ENCODE peak calls at places on chromosomes 13 and 19, in six cellular contexts. X is pancreas; D is Peyer's patch; U is CD8-positive, alpha-beta memory T cell; S is mammary epithelial cell; H is psoas muscle. L is an unnamed sample.
A peak's percentile ranks its signal among the peaks of the same experiment; 100 is the strongest.

GRCh38 chr13:102854675-102855074 is 8.8 kb downstream of the ERCC5 start:
- DNase-seq in X (no peak), D (no peak), U (no peak), S (no peak), H (no peak), L (no peak)

GRCh38 chr19:33301011-33301899 is 1.1 kb downstream of the CEBPA start:
- DNase-seq in X (no peak), D (peak; percentile 64), U (no peak), S (no peak), H (peak; percentile 50), L (no peak)

GRCh38 chr13:84137292-84137691 is 255.0 kb upstream of the SLITRK1 start:
- DNase-seq in X (no peak), D (no peak), U (peak; percentile 56), S (peak; percentile 29), H (no peak), L (no peak)

GRCh38 chr13:112711528-112712265 is 21.9 kb downstream of the ATP11A start:
- DNase-seq in X (peak; percentile 78), D (peak; percentile 81), U (no peak), S (peak; percentile 89), H (peak; percentile 83), L (peak; percentile 74)

GRCh38 chr19:43570174-43570791 is 5.0 kb downstream of the XRCC1 start:
- DNase-seq in X (no peak), D (no peak), U (no peak), S (peak; percentile 87), H (no peak), L (no peak)

GRCh38 chr13:112069063-112069726 is 2.2 kb downstream of the SOX1 start:
- DNase-seq in X (no peak), D (no peak), U (no peak), S (no peak), H (no peak), L (no peak)

GRCh38 chr13:46113596-46113995 is 8.8 kb upstream of the CPB2 start:
- DNase-seq in X (no peak), D (no peak), U (no peak), S (peak; percentile 17), H (no peak), L (no peak)

GRCh38 chr13:102289606-102290005 is 112.2 kb downstream of the FGF14 start:
- DNase-seq in X (no peak), D (no peak), U (no peak), S (peak; percentile 41), H (no peak), L (no peak)

GRCh38 chr19:18939922-18940775 is 868 bp downstream of the HOMER3 start:
- DNase-seq in X (peak; percentile 46), D (peak; percentile 59), U (no peak), S (peak; percentile 65), H (peak; percentile 76), L (no peak)

GRCh38 chr19:1611353-1611752 is 6.1 kb upstream of the UQCR11 start:
- DNase-seq in X (no peak), D (no peak), U (no peak), S (no peak), H (no peak), L (no peak)

GRCh38 chr19:23822735-23823134 is 64.0 kb upstream of the ZNF681 start:
- DNase-seq in X (no peak), D (no peak), U (no peak), S (peak; percentile 21), H (no peak), L (no peak)

GRCh38 chr13:97528518-97528917 is 94.5 kb downstream of the RAP2A start:
- DNase-seq in X (no peak), D (no peak), U (no peak), S (no peak), H (no peak), L (no peak)

GRCh38 chr19:44803442-44804428 is 5.2 kb upstream of the BCAM start:
- DNase-seq in X (no peak), D (no peak), U (no peak), S (no peak), H (no peak), L (peak; percentile 84)

GRCh38 chr13:102911336-102911735 is 65.5 kb downstream of the ERCC5 start:
- DNase-seq in X (no peak), D (no peak), U (no peak), S (peak; percentile 99), H (no peak), L (no peak)

GRCh38 chr19:5559804-5560133 is 8.0 kb downstream of the TINCR start:
- DNase-seq in X (no peak), D (no peak), U (no peak), S (no peak), H (no peak), L (no peak)

GRCh38 chr13:19586904-19587634 is 25.7 kb upstream of the TPTE2 start:
- DNase-seq in X (no peak), D (no peak), U (peak; percentile 67), S (no peak), H (peak; percentile 29), L (no peak)

GRCh38 chr13:66076417-66076816 is 1153.7 kb downstream of the PCDH9 start:
- DNase-seq in X (no peak), D (no peak), U (no peak), S (no peak), H (no peak), L (no peak)

GRCh38 chr13:110984798-110985197 is 69.9 kb upstream of the ANKRD10 start:
- DNase-seq in X (no peak), D (no peak), U (no peak), S (no peak), H (no peak), L (no peak)

GRCh38 chr13:95404141-95404882 is 103.1 kb upstream of the ABCC4 start:
- DNase-seq in X (peak; percentile 87), D (peak; percentile 85), U (peak; percentile 58), S (peak; percentile 55), H (peak; percentile 76), L (peak; percentile 78)

GRCh38 chr19:8233370-8233769 is 24.2 kb downstream of the CERS4 start:
- DNase-seq in X (no peak), D (no peak), U (no peak), S (no peak), H (no peak), L (no peak)

GRCh38 chr19:32165176-32165575 is 180.2 kb upstream of the ZNF507 start:
- DNase-seq in X (no peak), D (no peak), U (no peak), S (no peak), H (no peak), L (no peak)

GRCh38 chr13:67155898-67156717 is 74.0 kb downstream of the PCDH9 start:
- DNase-seq in X (no peak), D (no peak), U (no peak), S (no peak), H (no peak), L (no peak)

GRCh38 chr19:56393119-56394012 is at the start of gene ZNF582:
- DNase-seq in X (peak; percentile 90), D (peak; percentile 89), U (peak; percentile 85), S (peak; percentile 90), H (peak; percentile 94), L (peak; percentile 91)

GRCh38 chr13:19967619-19968018 is 9.1 kb downstream of the ZMYM2 start:
- DNase-seq in X (no peak), D (no peak), U (no peak), S (no peak), H (no peak), L (no peak)

GRCh38 chr13:50187352-50188029 is 172.2 kb downstream of the KCNRG start:
- DNase-seq in X (no peak), D (no peak), U (no peak), S (no peak), H (no peak), L (no peak)

GRCh38 chr19:41958367-41959055 is 610 bp downstream of the RABAC1 start:
- DNase-seq in X (peak; percentile 88), D (peak; percentile 96), U (peak; percentile 78), S (peak; percentile 73), H (peak; percentile 80), L (peak; percentile 87)

GRCh38 chr13:40269086-40269485 is 397.4 kb downstream of the FOXO1 start:
- DNase-seq in X (no peak), D (no peak), U (no peak), S (no peak), H (peak; percentile 35), L (no peak)

GRCh38 chr13:111353508-111353907 is 33.1 kb downstream of the TEX29 start:
- DNase-seq in X (no peak), D (no peak), U (no peak), S (no peak), H (no peak), L (no peak)

GRCh38 chr19:21197589-21198295 is 55.9 kb downstream of the ZNF431 start:
- DNase-seq in X (no peak), D (no peak), U (no peak), S (no peak), H (no peak), L (no peak)
- H3K4me1 ChIP-seq in X (no peaks in the 10 kb centered on the region), D (no peaks in the 10 kb centered on the region), U (no peaks in the 10 kb centered on the region), S (no peaks in the 10 kb centered on the region), H (no peaks in the 10 kb centered on the region), L (no peaks in the 10 kb centered on the region)

GRCh38 chr19:40714519-40715299 is 2.0 kb downstream of the COQ8B start:
- DNase-seq in X (peak; percentile 93), D (peak; percentile 96), U (peak; percentile 91), S (peak; percentile 89), H (peak; percentile 94), L (peak; percentile 91)
- H3K4me1 ChIP-seq in X (peaks cover 7% of the 10 kb centered on the region), D (peaks cover 6% of the 10 kb centered on the region), U (peaks cover 47% of the 10 kb centered on the region), S (peaks cover 15% of the 10 kb centered on the region), H (peaks cover 21% of the 10 kb centered on the region), L (no peaks in the 10 kb centered on the region)

GRCh38 chr13:114067381-114067885 is 65.0 kb downstream of the RASA3 start:
- DNase-seq in X (no peak), D (peak; percentile 25), U (no peak), S (peak; percentile 40), H (no peak), L (no peak)
- H3K4me1 ChIP-seq in X (peaks cover 10% of the 10 kb centered on the region), D (peaks cover 41% of the 10 kb centered on the region), U (peaks cover 59% of the 10 kb centered on the region), S (peaks cover 37% of the 10 kb centered on the region), H (peaks cover 57% of the 10 kb centered on the region), L (peaks cover 18% of the 10 kb centered on the region)

GRCh38 chr19:11325544-11325943 is 13.9 kb downstream of the RAB3D start:
- DNase-seq in X (no peak), D (no peak), U (no peak), S (no peak), H (no peak), L (no peak)

GRCh38 chr19:11324748-11325389 is 14.6 kb downstream of the RAB3D start:
- DNase-seq in X (no peak), D (no peak), U (no peak), S (no peak), H (no peak), L (no peak)

GRCh38 chr19:11322269-11323024 is 17.0 kb downstream of the RAB3D start:
- DNase-seq in X (no peak), D (no peak), U (no peak), S (no peak), H (no peak), L (no peak)

GRCh38 chr19:11323601-11324078 is 15.8 kb downstream of the RAB3D start:
- DNase-seq in X (no peak), D (no peak), U (no peak), S (no peak), H (no peak), L (no peak)

DNA sequence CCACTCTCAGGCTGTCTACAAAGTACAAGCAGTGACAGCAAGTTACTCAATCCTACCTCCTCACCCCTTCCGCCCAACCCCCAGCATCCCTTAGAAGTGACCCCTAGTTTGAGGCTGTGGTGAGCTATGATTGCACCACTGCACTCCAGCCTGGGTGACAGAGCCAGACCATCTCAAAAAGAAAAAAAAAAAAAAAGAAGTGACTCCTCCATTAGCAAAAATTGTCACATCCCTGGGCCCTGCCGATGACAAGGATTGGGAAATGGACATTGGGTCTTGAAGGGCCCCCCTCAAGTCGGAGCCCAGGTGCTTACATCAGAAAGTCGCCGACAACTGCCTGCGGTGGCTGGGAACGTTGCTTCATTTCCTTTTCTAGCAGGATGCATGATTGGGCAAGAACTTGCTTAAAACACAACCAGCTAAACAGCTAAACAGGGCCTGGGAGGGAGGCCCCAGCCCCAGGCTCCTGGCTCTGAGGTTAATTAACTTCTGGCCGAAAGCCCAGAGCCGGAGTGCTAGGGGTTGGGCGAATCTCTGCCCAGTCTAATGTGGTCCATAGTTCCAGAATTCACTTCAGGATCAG is 15.3 kb downstream of the RAB3D start:
- DNase-seq in X (peak; percentile 65), D (peak; percentile 62), U (peak; percentile 31), S (peak; percentile 91), H (peak; percentile 79), L (peak; percentile 66)
- H3K4me1 ChIP-seq in X (peaks cover 7% of the 10 kb centered on the region), D (no peaks in the 10 kb centered on the region), U (peaks cover 6% of the 10 kb centered on the region), S (peaks cover 16% of the 10 kb centered on the region), H (no peaks in the 10 kb centered on the region), L (peaks cover 15% of the 10 kb centered on the region)

L was measured in breast epithelium.